ENCODE peak calls at places on chromosome 17, in eight cellular contexts. Z is HCT116, Y is HepG2, C is GM12878, P is endothelial cell of umbilical vein, I is K562, J is SK-N-SH, E is H1. K is an unnamed sample.

GRCh38 chr17:11372692-11373091 is 131.7 kb downstream of the SHISA6 start:
- DNase-seq in P (no peak), C (no peak), Z (no peak), J (no peak), Y (no peak), E (no peak), I (no peak), K (no peak)

GRCh38 chr17:5237541-5238016 is 2.9 kb upstream of the SCIMP start:
- DNase-seq in I (peak), Z (peak), C (peak), E (peak), J (peak), Y (peak), P (peak), K (no peak)

GRCh38 chr17:28563475-28563874 is 7.8 kb downstream of the PIGS start:
- DNase-seq in P (peak), Y (peak), Z (no peak), J (no peak), C (no peak), I (no peak), E (no peak), K (no peak)

GRCh38 chr17:43645765-43646481 is 15.8 kb downstream of the MEOX1 start:
- DNase-seq in C (no peak), E (peak), Z (no peak), Y (no peak), J (peak), P (peak), I (no peak), K (no peak)

GRCh38 chr17:50501054-50501453 is 7.2 kb upstream of the MYCBPAP start:
- DNase-seq in I (peak), C (no peak), E (no peak), P (peak), J (peak), Z (peak), Y (peak), K (no peak)

GRCh38 chr17:81520021-81520894 is 7.7 kb upstream of the ACTG1 start:
- DNase-seq in P (no peak), J (no peak), Z (no peak), E (no peak), I (no peak), C (no peak), Y (no peak), K (no peak)

GRCh38 chr17:12739500-12739899 is 49.8 kb upstream of the ARHGAP44 start:
- DNase-seq in J (no peak), Y (no peak), I (no peak), P (no peak), E (no peak), Z (no peak), C (no peak), K (no peak)

GRCh38 chr17:234163-235047 is 53.0 kb upstream of the DOC2B start:
- DNase-seq in I (no peak), E (peak), P (peak), J (no peak), C (no peak), Z (no peak), Y (no peak), K (no peak)

GRCh38 chr17:56723471-56723870 is 110.2 kb downstream of the C17orf67 start:
- DNase-seq in C (no peak), Y (no peak), E (no peak), J (no peak), I (no peak), P (no peak), Z (no peak), K (no peak)

GRCh38 chr17:55601874-55602364 is 90.7 kb upstream of the SMIM36 start:
- DNase-seq in I (peak), C (no peak), E (peak), P (peak), J (peak), Z (peak), Y (peak), K (no peak)

GRCh38 chr17:44363613-44364159 is at the start of gene FAM171A2:
- DNase-seq in Y (no peak), P (peak), E (peak), I (peak), J (peak), Z (no peak), C (no peak), K (no peak)

GRCh38 chr17:17693955-17694228 is 12.6 kb downstream of the RAI1 start:
- DNase-seq in J (no peak), Z (no peak), P (no peak), I (no peak), C (no peak), E (no peak), Y (no peak), K (no peak)

GRCh38 chr17:57356722-57357391 is 100.5 kb downstream of the MSI2 start:
- DNase-seq in Z (no peak), P (peak), I (no peak), J (no peak), C (no peak), E (no peak), Y (no peak), K (no peak)

GRCh38 chr17:29251969-29252866 is 5.6 kb downstream of the CRYBA1 start:
- DNase-seq in I (peak), J (peak), P (peak), Z (no peak), Y (no peak), C (no peak), E (no peak), K (peak)

GRCh38 chr17:59899099-59899498 is 6.2 kb downstream of the RPS6KB1 start:
- DNase-seq in Z (no peak), E (no peak), J (no peak), Y (no peak), P (no peak), C (no peak), I (no peak), K (no peak)

GRCh38 chr17:49984776-49985175 is 10.2 kb downstream of the DLX3 start:
- DNase-seq in C (no peak), Z (no peak), I (no peak), J (no peak), P (no peak), Y (no peak), E (no peak), K (no peak)

GRCh38 chr17:56822725-56823124 is 11.0 kb downstream of the C17orf67 start:
- DNase-seq in C (no peak), E (no peak), J (no peak), Z (no peak), Y (no peak), P (peak), I (no peak), K (no peak)

GRCh38 chr17:40097931-40098845 is 2.2 kb downstream of the NR1D1 start:
- DNase-seq in J (no peak), Y (peak), P (peak), E (no peak), I (peak), Z (no peak), C (no peak), K (no peak)

GRCh38 chr17:45782889-45783592 is 1.1 kb upstream of the CRHR1 start:
- DNase-seq in Z (no peak), Y (no peak), C (no peak), E (peak), P (peak), I (peak), J (peak), K (no peak)

GRCh38 chr17:39462644-39463375 is 1.5 kb downstream of the CDK12 start:
- DNase-seq in E (peak), J (peak), P (peak), C (no peak), Y (no peak), I (no peak), Z (no peak), K (no peak)

GRCh38 chr17:48510761-48511604 is 19.8 kb downstream of the HOXB1 start:
- DNase-seq in P (no peak), I (no peak), Z (no peak), E (no peak), C (peak), J (no peak), Y (no peak), K (no peak)

GRCh38 chr17:10653987-10654386 is 3.1 kb downstream of the MYH3 start:
- DNase-seq in P (no peak), C (no peak), J (no peak), E (no peak), I (no peak), Z (no peak), Y (no peak), K (no peak)

GRCh38 chr17:72104863-72105234 is 16.0 kb upstream of the SOX9 start:
- DNase-seq in Z (no peak), P (no peak), J (no peak), I (no peak), C (no peak), E (no peak), Y (no peak), K (no peak)

GRCh38 chr17:54992797-54993639 is 24.5 kb downstream of the STXBP4 start:
- DNase-seq in P (peak), Y (peak), J (peak), E (no peak), I (peak), Z (peak), C (no peak), K (peak)

GRCh38 chr17:11488407-11488806 is 109.9 kb upstream of the DNAH9 start:
- DNase-seq in Y (no peak), E (no peak), Z (no peak), P (no peak), C (no peak), I (no peak), J (no peak), K (no peak)

GRCh38 chr17:44920565-44920940 is 5.3 kb upstream of the GFAP start:
- DNase-seq in Z (no peak), J (no peak), C (no peak), Y (no peak), P (no peak), I (no peak), E (peak), K (no peak)

GRCh38 chr17:4483012-4483840 is 15.5 kb upstream of the SPNS2 start:
- DNase-seq in Y (no peak), Z (peak), J (no peak), E (no peak), P (no peak), I (no peak), C (no peak), K (no peak)

GRCh38 chr17:73902416-73903181 is 258.4 kb upstream of the SDK2 start:
- DNase-seq in E (peak), I (no peak), J (no peak), Y (no peak), P (no peak), Z (no peak), C (no peak), K (no peak)

GRCh38 chr17:205176-205538 is 23.7 kb upstream of the DOC2B start:
- DNase-seq in C (no peak), I (no peak), Z (no peak), Y (no peak), E (no peak), P (no peak), J (no peak), K (no peak)

GRCh38 chr17:40548491-40548981 is 16.7 kb downstream of the CCR7 start:
- DNase-seq in J (no peak), P (no peak), I (no peak), C (no peak), E (no peak), Z (no peak), Y (no peak), K (no peak)

GRCh38 chr17:80853076-80853475 is 138.6 kb upstream of the CHMP6 start:
- DNase-seq in C (no peak), I (no peak), E (no peak), Y (no peak), Z (no peak), P (no peak), J (no peak), K (no peak)

GRCh38 chr17:78517421-78517820 is 59.8 kb downstream of the DNAH17 start:
- DNase-seq in J (peak), E (no peak), I (no peak), C (no peak), Z (no peak), Y (no peak), P (no peak), K (no peak)

GRCh38 chr17:41530062-41531048 is 2.2 kb upstream of the KRT19 start:
- DNase-seq in I (peak), J (peak), C (no peak), Y (peak), E (no peak), Z (peak), P (peak), K (no peak)

GRCh38 chr17:33753452-33753851 is 460.4 kb upstream of the ASIC2 start:
- DNase-seq in Z (no peak), C (no peak), P (no peak), E (no peak), Y (no peak), J (no peak), I (no peak), K (no peak)

GRCh38 chr17:33749171-33749570 is 456.1 kb upstream of the ASIC2 start:
- DNase-seq in E (no peak), J (no peak), Z (no peak), I (no peak), Y (no peak), C (no peak), P (no peak), K (no peak)

GRCh38 chr17:33756021-33756420 is 462.9 kb upstream of the ASIC2 start:
- DNase-seq in C (no peak), P (no peak), J (no peak), Y (no peak), E (no peak), Z (no peak), I (no peak), K (no peak)

GRCh38 chr17:33750943-33751701 is 458.0 kb upstream of the ASIC2 start:
- DNase-seq in Y (peak), E (peak), P (peak), I (peak), C (peak), J (peak), Z (peak), K (peak)

GRCh38 chr17:33751702-33752065 is 458.6 kb upstream of the ASIC2 start:
- DNase-seq in P (no peak), Z (no peak), E (no peak), Y (no peak), J (no peak), I (no peak), C (no peak), K (no peak)
- H3K9ac ChIP-seq in P (no peak), Z (no peak), E (no peak), Y (no peak), J (peak), I (no peak), C (no peak), K (peak)

GRCh38 chr17:7016406-7016805 is 4.0 kb downstream of the RNASEK start:
- DNase-seq in Y (no peak), J (no peak), E (no peak), C (no peak), P (no peak), Z (no peak), I (no peak), K (no peak)

GRCh38 chr17:7016886-7017826 is 4.7 kb downstream of the RNASEK start:
- DNase-seq in Y (no peak), P (no peak), I (peak), C (no peak), E (no peak), Z (no peak), J (no peak), K (no peak)

GRCh38 chr17:7014995-7015586 is 2.7 kb downstream of the RNASEK start:
- DNase-seq in Z (no peak), C (peak), P (no peak), I (no peak), J (no peak), Y (no peak), E (no peak), K (no peak)

GRCh38 chr17:7014261-7014994 is 2.0 kb downstream of the RNASEK start:
- DNase-seq in E (peak), C (peak), Z (peak), P (peak), J (peak), I (peak), Y (peak), K (peak)

DNA sequence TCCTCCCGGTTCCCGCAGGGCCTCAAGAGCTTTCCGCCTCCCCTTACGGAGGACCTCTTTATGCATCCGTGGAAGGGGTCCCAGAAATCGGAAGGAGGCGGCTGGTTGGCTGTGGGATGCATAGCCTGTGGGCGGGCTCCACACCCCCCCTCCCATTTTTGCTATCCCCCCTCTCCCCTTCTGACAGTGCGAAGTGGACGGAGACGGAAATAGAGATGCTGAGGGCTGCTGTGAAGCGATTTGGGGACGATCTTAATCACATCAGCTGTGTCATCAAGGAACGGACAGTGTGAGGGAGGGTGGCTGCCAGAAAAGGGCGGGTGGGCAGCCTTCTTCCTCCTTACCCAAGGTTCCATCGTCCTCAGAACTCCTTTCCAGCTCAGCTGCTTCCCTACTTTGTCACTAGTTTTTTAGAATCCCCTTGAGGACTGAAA is 3.2 kb downstream of the RNASEK start:
- DNase-seq in P (no peak), Y (no peak), E (no peak), Z (no peak), I (no peak), J (no peak), C (no peak), K (no peak)
- TF ChIP-seq POLR2AphosphoS5 in P (no peak), Y (no peak), E (no peak), Z (no peak), I (no peak), J (no peak), C (no peak), K (no peak)

GRCh38 chr17:19409509-19409908 is 1.5 kb upstream of the RNF112 start:
- DNase-seq in Y (no peak), J (no peak), E (no peak), Z (peak), I (no peak), C (no peak), P (no peak), K (no peak)
- H3K9ac ChIP-seq in Y (no peak), J (no peak), E (no peak), Z (no peak), I (no peak), C (no peak), P (no peak), K (no peak)

GRCh38 chr17:66781135-66781534 is 53.8 kb upstream of the CACNG5 start:
- DNase-seq in E (no peak), P (no peak), Y (no peak), Z (no peak), J (no peak), I (no peak), C (no peak), K (no peak)
- TF ChIP-seq POLR2AphosphoS5 in E (no peak), P (no peak), Y (no peak), Z (no peak), J (no peak), I (no peak), C (no peak), K (no peak)

GRCh38 chr17:8944083-8944482 is 21.4 kb downstream of the PIK3R5 start:
- DNase-seq in C (no peak), E (no peak), I (no peak), J (no peak), Y (no peak), Z (no peak), P (no peak), K (no peak)

GRCh38 chr17:8939496-8940334 is 25.8 kb downstream of the PIK3R5 start:
- DNase-seq in Z (no peak), C (peak), J (no peak), E (no peak), P (no peak), I (no peak), Y (no peak), K (no peak)

GRCh38 chr17:8941980-8942617 is 23.4 kb downstream of the PIK3R5 start:
- DNase-seq in J (no peak), P (no peak), I (no peak), Y (no peak), E (no peak), C (no peak), Z (no peak), K (no peak)

GRCh38 chr17:8940866-8941471 is 24.5 kb downstream of the PIK3R5 start:
- DNase-seq in P (no peak), E (no peak), J (no peak), I (no peak), Y (no peak), C (no peak), Z (no peak), K (no peak)

DNA sequence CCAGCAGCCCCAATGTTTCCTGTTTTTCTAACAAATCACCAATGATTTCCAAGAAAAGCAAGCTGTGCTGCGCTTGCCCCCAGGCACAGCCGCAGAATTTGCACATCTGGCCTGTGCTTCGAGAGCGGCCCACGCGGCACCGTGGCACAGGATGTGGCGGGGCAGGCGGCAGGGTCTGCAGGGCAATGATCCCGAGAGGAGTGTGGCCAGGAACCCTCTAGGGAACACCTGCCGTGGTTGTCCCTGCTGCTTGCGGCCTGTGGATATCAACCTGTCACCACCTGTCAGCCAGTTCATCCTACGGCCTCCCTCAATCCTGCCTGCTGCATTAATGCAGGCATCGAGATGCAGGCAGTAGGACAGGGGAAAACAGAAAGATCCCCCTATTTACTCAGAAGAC is 24.0 kb downstream of the PIK3R5 start:
- DNase-seq in J (no peak), I (no peak), P (no peak), E (no peak), Z (no peak), Y (no peak), C (no peak), K (no peak)
- H3K9ac ChIP-seq in J (no peak), I (no peak), P (no peak), E (no peak), Z (no peak), Y (no peak), C (peak), K (no peak)

GRCh38 chr17:77440571-77440981 is 299.8 kb downstream of the SEC14L1 start:
- DNase-seq in J (no peak), C (no peak), I (no peak), Y (no peak), E (no peak), P (no peak), Z (no peak), K (no peak)
- TF ChIP-seq POLR2AphosphoS5 in J (no peak), C (no peak), I (no peak), Y (no peak), E (no peak), P (no peak), Z (no peak), K (no peak)

K was measured in SK-N-MC.